ENCODE peak calls at places on chromosome 7, in eight cellular contexts. K is upper lobe of right lung, C is psoas muscle, W is heart left ventricle, O is H7, L is ovary, Q is fibroblast of lung, F is stomach. I is an unnamed sample.

GRCh38 chr7:131400833-131401593 is 73.3 kb downstream of the MKLN1 start:
- DNase-seq in C (no peak), K (no peak), O (no peak), Q (peak; percentile 74), W (no peak), F (no peak), L (no peak), I (no peak)

GRCh38 chr7:16089801-16090200 is 331.5 kb downstream of the CRPPA start:
- DNase-seq in O (no peak), C (no peak), F (no peak), Q (no peak), K (no peak), L (no peak), W (no peak), I (no peak)

GRCh38 chr7:121436688-121437087 is 40.6 kb upstream of the FAM3C start:
- DNase-seq in Q (no peak), F (no peak), W (no peak), L (no peak), K (no peak), C (no peak), O (no peak), I (no peak)

GRCh38 chr7:41007351-41007751 is 695.5 kb downstream of the INHBA start:
- DNase-seq in W (no peak), F (no peak), Q (no peak), L (no peak), O (no peak), C (no peak), K (no peak), I (no peak)

GRCh38 chr7:30863694-30864011 is 48.0 kb upstream of the AQP1 start:
- DNase-seq in O (no peak), Q (peak; percentile 58), F (no peak), W (no peak), C (no peak), L (no peak), K (no peak), I (peak; percentile 17)

GRCh38 chr7:24821045-24821853 is 64.0 kb upstream of the GSDME start:
- DNase-seq in W (peak; percentile 25), L (no peak), Q (peak; percentile 92), C (peak; percentile 44), O (no peak), K (peak; percentile 71), F (peak; percentile 71), I (peak; percentile 90)

GRCh38 chr7:151245360-151246160 is 2.9 kb downstream of the SMARCD3 start:
- DNase-seq in K (peak; percentile 70), O (peak; percentile 95), C (peak; percentile 57), W (peak; percentile 43), Q (no peak), F (peak; percentile 49), L (peak; percentile 80), I (no peak)

GRCh38 chr7:98167653-98168052 is 43.6 kb upstream of the BHLHA15 start:
- DNase-seq in C (no peak), F (no peak), O (no peak), W (no peak), L (no peak), Q (no peak), K (no peak), I (no peak)

GRCh38 chr7:46352335-46352954 is 431.4 kb upstream of the IGFBP3 start:
- DNase-seq in Q (peak; percentile 71), W (peak; percentile 23), O (peak; percentile 78), K (no peak), F (no peak), L (no peak), C (no peak), I (peak; percentile 21)

GRCh38 chr7:26397326-26397725 is 105.7 kb downstream of the SNX10 start:
- DNase-seq in F (no peak), Q (no peak), C (no peak), L (no peak), O (peak; percentile 41), W (no peak), K (no peak), I (no peak)

GRCh38 chr7:18874875-18875274 is 242.6 kb downstream of the TWIST1 start:
- DNase-seq in F (no peak), W (no peak), C (no peak), L (no peak), Q (peak; percentile 41), O (no peak), K (no peak), I (no peak)

GRCh38 chr7:18890885-18891621 is 226.4 kb downstream of the TWIST1 start:
- DNase-seq in K (no peak), L (no peak), O (no peak), W (no peak), C (no peak), F (no peak), Q (peak; percentile 64), I (no peak)

GRCh38 chr7:106314875-106315274 is 30.1 kb upstream of the NAMPT start:
- DNase-seq in F (no peak), O (no peak), W (no peak), K (no peak), Q (no peak), C (no peak), L (no peak), I (no peak)

GRCh38 chr7:157795199-157795598 is 458.4 kb downstream of the DNAJB6 start:
- DNase-seq in W (no peak), Q (no peak), F (no peak), O (no peak), C (no peak), K (no peak), L (no peak), I (no peak)

GRCh38 chr7:4093492-4093891 is 588.6 kb upstream of the FOXK1 start:
- DNase-seq in K (no peak), O (no peak), W (no peak), C (no peak), F (no peak), L (no peak), Q (no peak), I (no peak)

GRCh38 chr7:35593896-35594295 is 101.0 kb downstream of the HERPUD2 start:
- DNase-seq in Q (no peak), W (no peak), C (no peak), L (no peak), F (no peak), O (peak; percentile 73), K (no peak), I (no peak)

GRCh38 chr7:5424689-5425506 is 1.3 kb upstream of the TNRC18 start:
- DNase-seq in L (peak; percentile 84), C (peak; percentile 69), F (peak; percentile 45), W (peak; percentile 82), O (peak; percentile 67), K (peak; percentile 78), Q (peak; percentile 45), I (no peak)

GRCh38 chr7:71220210-71220695 is 88.3 kb downstream of the GALNT17 start:
- DNase-seq in F (no peak), Q (no peak), L (peak; percentile 60), O (no peak), C (no peak), W (no peak), K (no peak), I (no peak)

GRCh38 chr7:77409739-77410545 is 6.2 kb downstream of the GSAP start:
- DNase-seq in C (no peak), K (no peak), O (no peak), F (no peak), Q (peak; percentile 94), W (no peak), L (no peak), I (peak; percentile 95)

GRCh38 chr7:25288536-25289283 is 60.4 kb upstream of the NPVF start:
- DNase-seq in C (no peak), L (no peak), Q (no peak), F (no peak), W (no peak), O (no peak), K (no peak), I (no peak)

GRCh38 chr7:66597472-66597871 is 31.2 kb upstream of the KCTD7 start:
- DNase-seq in F (no peak), K (no peak), O (no peak), W (no peak), C (no peak), L (no peak), Q (no peak), I (no peak)

DNA sequence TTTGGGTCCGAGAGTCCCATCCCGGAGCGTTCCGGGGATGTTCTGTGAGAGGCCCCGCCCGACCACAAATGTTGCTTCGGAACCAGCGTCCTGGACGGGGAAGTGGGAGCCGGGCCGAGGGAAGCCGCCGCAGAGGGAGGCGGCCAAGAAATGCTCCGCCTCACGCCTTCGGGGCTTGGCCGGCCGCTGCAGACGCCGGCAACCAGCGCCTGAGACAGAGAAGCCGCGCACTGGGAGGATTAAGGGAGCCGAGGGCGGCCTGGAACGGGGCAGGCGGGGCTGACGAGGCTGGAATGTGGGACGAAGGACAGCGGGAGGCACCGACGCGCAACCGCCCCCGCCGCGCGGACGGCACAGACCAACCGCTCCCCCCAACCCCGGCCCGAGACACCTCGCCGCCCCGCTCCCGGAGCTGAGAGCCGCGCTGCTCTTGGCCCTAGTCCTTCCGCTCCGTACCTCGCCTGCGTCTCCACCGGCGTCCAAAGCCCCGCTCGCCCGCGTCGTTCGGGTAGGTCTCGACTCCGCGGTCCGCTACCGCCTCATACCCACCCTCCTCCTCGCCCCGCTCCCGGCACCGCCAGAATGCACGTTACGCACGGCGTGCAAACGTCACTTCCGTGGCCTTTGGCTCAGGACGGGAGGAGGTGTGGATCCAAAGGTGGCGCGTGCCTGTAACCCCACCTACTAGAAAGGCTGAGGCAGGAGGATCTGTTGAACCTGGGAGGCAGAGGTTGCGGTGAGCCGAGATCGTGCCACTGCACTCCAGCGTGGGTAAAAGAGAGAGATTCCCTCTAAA is 36.7 kb upstream of the KCTD7 start:
- DNase-seq in F (peak; percentile 95), W (peak; percentile 92), O (peak; percentile 90), L (peak; percentile 94), K (peak; percentile 97), Q (peak; percentile 87), C (peak; percentile 92), I (peak; percentile 62)
- H3K4me3 ChIP-seq in F (peak overlapping the region; percentile 98), W (peak overlapping the region; percentile 68), O (peak overlapping the region; percentile 93), L (peak overlapping the region; percentile 89), K (peak overlapping the region; percentile 93), Q (peak overlapping the region; percentile 83), C (peak overlapping the region; percentile 82), I (peak overlapping the region; percentile 96)

GRCh38 chr7:727806-728460 is 852 bp upstream of the PRKAR1B start:
- DNase-seq in Q (no peak), L (peak; percentile 32), W (no peak), O (peak; percentile 77), C (no peak), K (no peak), F (no peak), I (no peak)
- H3K4me3 ChIP-seq in Q (peak overlapping the region; percentile 39), L (peak overlapping the region; percentile 83), W (peak overlapping the region; percentile 7), O (peak overlapping the region; percentile 29), C (peak overlapping the region; percentile 32), K (peak overlapping the region; percentile 68), F (peak overlapping the region; percentile 94), I (peak overlapping the region; percentile 71)

DNA sequence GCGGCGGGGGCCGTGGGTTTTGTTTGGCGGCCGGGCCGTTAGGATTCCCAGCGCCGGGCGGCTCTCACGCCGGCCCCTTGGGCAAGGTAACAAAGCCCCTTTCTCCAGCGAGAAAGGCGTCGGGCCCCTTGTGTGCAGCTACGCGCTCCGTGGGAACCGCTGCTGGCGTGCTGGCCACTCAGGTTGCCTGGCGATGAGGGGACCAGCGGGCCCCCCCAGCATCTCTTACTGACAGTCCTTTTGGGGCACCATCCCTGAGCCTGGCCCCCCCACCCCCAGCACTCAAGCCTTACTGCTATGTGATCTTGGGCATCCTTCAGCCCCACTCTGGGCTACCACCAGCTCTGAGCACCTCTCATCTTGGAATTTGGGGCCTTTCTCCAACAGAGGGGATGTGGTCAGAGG is 1.8 kb downstream of the LFNG start:
- DNase-seq in K (no peak), L (no peak), O (no peak), F (no peak), W (no peak), C (no peak), Q (no peak), I (no peak)
- H3K4me3 ChIP-seq in K (peak overlapping the region; percentile 65), L (no peak overlapping the region), O (peak overlapping the region; percentile 51), F (peak overlapping the region; percentile 63), W (peak overlapping the region; percentile 63), C (peak overlapping the region; percentile 60), Q (no peak overlapping the region), I (peak overlapping the region; percentile 65)

GRCh38 chr7:155344618-155345433 is 47.1 kb downstream of the INSIG1 start:
- DNase-seq in C (peak; percentile 75), W (peak; percentile 79), Q (peak; percentile 69), O (peak; percentile 96), K (peak; percentile 90), L (peak; percentile 88), F (peak; percentile 84), I (peak; percentile 25)
- H3K4me3 ChIP-seq in C (peak overlapping the region; percentile 57), W (peak overlapping the region; percentile 27), Q (peak overlapping the region; percentile 16), O (peak overlapping the region; percentile 46), K (peak overlapping the region; percentile 43), L (peak overlapping the region; percentile 31), F (peak overlapping the region; percentile 43), I (peak overlapping the region; percentile 43)